ENCODE peak calls at places on chromosome 4, in ten cellular contexts. H is T-helper 2 cell, Q is A172, N is B cell, W is kidney, V is GM12865, K is HL-60, P is kidney epithelial cell, F is iPS DF 19.7, E is HCEC 1CT. M is an unnamed sample.

GRCh38 chr4:180994722-180995121 is 1248.5 kb upstream of the TENM3 start:
- DNase-seq in H (no peak), Q (no peak), N (no peak), W (no peak), V (no peak), K (no peak), P (no peak), F (no peak), E (no peak), M (no peak)

GRCh38 chr4:168028568-168028967 is 63.8 kb upstream of the ANXA10 start:
- DNase-seq in H (no peak), Q (peak; percentile 15), N (no peak), W (no peak), V (no peak), K (no peak), P (no peak), F (no peak), E (peak; percentile 20), M (no peak)

GRCh38 chr4:48261288-48261687 is 8.3 kb downstream of the TEC start:
- DNase-seq in H (no peak), Q (no peak), N (no peak), W (no peak), V (peak; percentile 24), K (no peak), P (no peak), F (no peak), E (no peak), M (no peak)

GRCh38 chr4:86036729-86037128 is 323.1 kb downstream of the MAPK10 start:
- DNase-seq in H (no peak), Q (peak; percentile 25), N (no peak), W (no peak), V (no peak), K (no peak), P (peak; percentile 25), F (no peak), E (peak; percentile 67), M (no peak)

GRCh38 chr4:85368240-85368639 is 106.7 kb upstream of the ARHGAP24 start:
- DNase-seq in H (no peak), Q (no peak), N (no peak), W (no peak), V (no peak), K (no peak), P (no peak), F (no peak), E (no peak), M (no peak)

GRCh38 chr4:5758741-5759140 is 47.7 kb downstream of the EVC start:
- DNase-seq in H (no peak), Q (peak; percentile 98), N (no peak), W (no peak), V (peak; percentile 73), K (no peak), P (peak; percentile 98), F (no peak), E (peak; percentile 97), M (peak; percentile 92)

GRCh38 chr4:79900182-79900581 is 172.8 kb downstream of the ANTXR2 start:
- DNase-seq in H (no peak), Q (no peak), N (no peak), W (no peak), V (no peak), K (no peak), P (no peak), F (no peak), E (no peak), M (no peak)

GRCh38 chr4:52841707-52842456 is 20.2 kb upstream of the RASL11B start:
- DNase-seq in H (no peak), Q (no peak), N (no peak), W (no peak), V (no peak), K (no peak), P (no peak), F (no peak), E (no peak), M (peak; percentile 44)

GRCh38 chr4:142248946-142249345 is 597.2 kb downstream of the INPP4B start:
- DNase-seq in H (no peak), Q (no peak), N (no peak), W (no peak), V (no peak), K (no peak), P (no peak), F (no peak), E (peak; percentile 74), M (peak; percentile 47)

GRCh38 chr4:126238010-126238409 is 923.3 kb downstream of the FAT4 start:
- DNase-seq in H (no peak), Q (no peak), N (no peak), W (no peak), V (no peak), K (no peak), P (no peak), F (no peak), E (no peak), M (no peak)

GRCh38 chr4:139458999-139459398 is 5.1 kb downstream of the RAB33B start:
- DNase-seq in H (no peak), Q (no peak), N (no peak), W (no peak), V (no peak), K (no peak), P (no peak), F (no peak), E (peak; percentile 7), M (no peak)

GRCh38 chr4:147741190-147741788 is 9.4 kb downstream of the ARHGAP10 start:
- DNase-seq in H (no peak), Q (no peak), N (no peak), W (no peak), V (no peak), K (no peak), P (no peak), F (no peak), E (no peak), M (peak; percentile 18)

GRCh38 chr4:41746440-41747229 is 1.9 kb downstream of the PHOX2B start:
- DNase-seq in H (no peak), Q (no peak), N (no peak), W (no peak), V (no peak), K (no peak), P (no peak), F (no peak), E (no peak), M (no peak)

GRCh38 chr4:52234539-52235174 is 183.6 kb downstream of the SPATA18 start:
- DNase-seq in H (no peak), Q (peak; percentile 33), N (no peak), W (no peak), V (no peak), K (no peak), P (no peak), F (peak; percentile 3), E (no peak), M (peak; percentile 42)

GRCh38 chr4:8006471-8006870 is 66.8 kb upstream of the AFAP1 start:
- DNase-seq in H (no peak), Q (no peak), N (no peak), W (no peak), V (no peak), K (no peak), P (no peak), F (no peak), E (no peak), M (no peak)

GRCh38 chr4:163332526-163333405 is at the start of gene NPY1R:
- DNase-seq in H (no peak), Q (peak; percentile 72), N (peak; percentile 32), W (peak; percentile 88), V (peak; percentile 64), K (peak; percentile 13), P (peak; percentile 45), F (peak; percentile 52), E (peak; percentile 25), M (peak; percentile 88)

GRCh38 chr4:124806403-124806802 is 93.9 kb upstream of the ANKRD50 start:
- DNase-seq in H (no peak), Q (peak; percentile 43), N (no peak), W (no peak), V (no peak), K (no peak), P (no peak), F (no peak), E (no peak), M (no peak)

GRCh38 chr4:7361256-7361655 is 73.5 kb downstream of the PSAPL1 start:
- DNase-seq in H (no peak), Q (no peak), N (no peak), W (peak; percentile 37), V (no peak), K (no peak), P (no peak), F (no peak), E (no peak), M (no peak)

GRCh38 chr4:157165935-157166334 is 54.6 kb upstream of the GRIA2 start:
- DNase-seq in H (no peak), Q (no peak), N (no peak), W (no peak), V (no peak), K (no peak), P (no peak), F (no peak), E (no peak), M (no peak)

GRCh38 chr4:64340243-64341110 is 68.8 kb downstream of the TECRL start:
- DNase-seq in H (no peak), Q (no peak), N (no peak), W (no peak), V (no peak), K (no peak), P (no peak), F (no peak), E (no peak), M (no peak)

GRCh38 chr4:128686032-128686465 is 123.5 kb upstream of the JADE1 start:
- DNase-seq in H (no peak), Q (no peak), N (no peak), W (no peak), V (no peak), K (no peak), P (no peak), F (no peak), E (no peak), M (no peak)

GRCh38 chr4:187184513-187184912 is 460.9 kb upstream of the FAT1 start:
- DNase-seq in H (no peak), Q (no peak), N (no peak), W (no peak), V (no peak), K (no peak), P (peak; percentile 63), F (no peak), E (no peak), M (no peak)

GRCh38 chr4:18593297-18594002 is 571.9 kb upstream of the LCORL start:
- DNase-seq in H (no peak), Q (peak; percentile 59), N (peak; percentile 67), W (no peak), V (peak; percentile 72), K (peak; percentile 30), P (peak; percentile 23), F (peak; percentile 59), E (peak; percentile 37), M (peak; percentile 80)

GRCh38 chr4:74117024-74117534 is 18.1 kb upstream of the CXCL2 start:
- DNase-seq in H (no peak), Q (peak; percentile 76), N (no peak), W (no peak), V (no peak), K (no peak), P (peak; percentile 93), F (no peak), E (peak; percentile 61), M (peak; percentile 87)

GRCh38 chr4:2272828-2273120 is 10.9 kb upstream of the MXD4 start:
- DNase-seq in H (no peak), Q (no peak), N (no peak), W (no peak), V (no peak), K (no peak), P (no peak), F (no peak), E (no peak), M (no peak)

GRCh38 chr4:138233313-138233712 is 8.8 kb downstream of the SLC7A11 start:
- DNase-seq in H (no peak), Q (no peak), N (no peak), W (no peak), V (no peak), K (no peak), P (no peak), F (no peak), E (no peak), M (no peak)

GRCh38 chr4:30537462-30537861 is 182.7 kb upstream of the PCDH7 start:
- DNase-seq in H (no peak), Q (peak; percentile 91), N (no peak), W (no peak), V (no peak), K (no peak), P (peak; percentile 67), F (no peak), E (peak; percentile 44), M (peak; percentile 7)

GRCh38 chr4:179196511-179196910 is 1754.3 kb upstream of the AGA start:
- DNase-seq in H (no peak), Q (peak; percentile 16), N (no peak), W (no peak), V (no peak), K (no peak), P (peak; percentile 5), F (no peak), E (peak; percentile 3), M (no peak)

M was measured in AG20443.